ENCODE peak calls at places on chromosomes 12 and 14, in nine cellular contexts. J is colonic mucosa, E is astrocyte, C is pancreas, M is WERI-Rb-1, L is HCT116, P is right lobe of liver, H is mammary epithelial cell, A is tibial artery. K is an unnamed sample.

GRCh38 chr12:91777268-91777997 is 368.2 kb downstream of the BTG1 start:
- DNase-seq in J (no peak), E (peak), C (no peak), M (no peak), L (peak), P (no peak), H (peak), A (no peak), K (no peak)

GRCh38 chr14:70931008-70931407 is 23.7 kb downstream of the PCNX1 start:
- DNase-seq in J (no peak), E (peak), C (no peak), M (no peak), L (no peak), P (no peak), H (peak), A (no peak), K (no peak)

GRCh38 chr12:125387206-125387605 is 322.0 kb downstream of the AACS start:
- DNase-seq in J (no peak), E (no peak), C (no peak), M (no peak), L (no peak), P (peak), H (no peak), A (no peak), K (no peak)

GRCh38 chr12:14129601-14130178 is 148.3 kb upstream of the GRIN2B start:
- DNase-seq in J (no peak), E (no peak), C (no peak), M (no peak), L (no peak), P (no peak), H (no peak), A (no peak), K (no peak)

GRCh38 chr12:106845910-106846309 is 71.4 kb downstream of the RIC8B start:
- DNase-seq in J (no peak), E (no peak), C (no peak), M (no peak), L (no peak), P (no peak), H (peak), A (no peak), K (no peak)

GRCh38 chr12:19970826-19971225 is 397.5 kb upstream of the PDE3A start:
- DNase-seq in J (no peak), E (peak), C (no peak), M (no peak), L (no peak), P (no peak), H (no peak), A (no peak), K (no peak)

GRCh38 chr12:15256760-15257159 is 35.5 kb upstream of the RERG start:
- DNase-seq in J (no peak), E (no peak), C (no peak), M (no peak), L (no peak), P (no peak), H (no peak), A (peak), K (no peak)

GRCh38 chr12:47818007-47818376 is 1.7 kb downstream of the HDAC7 start:
- DNase-seq in J (no peak), E (no peak), C (no peak), M (no peak), L (no peak), P (no peak), H (no peak), A (no peak), K (no peak)

GRCh38 chr12:124183172-124183571 is 111.7 kb upstream of the RFLNA start:
- DNase-seq in J (no peak), E (no peak), C (no peak), M (no peak), L (no peak), P (no peak), H (no peak), A (no peak), K (no peak)

GRCh38 chr14:53044486-53044885 is 93.6 kb upstream of the FERMT2 start:
- DNase-seq in J (no peak), E (peak), C (no peak), M (no peak), L (no peak), P (no peak), H (peak), A (no peak), K (no peak)

GRCh38 chr12:90099288-90099687 is 390.6 kb upstream of the ATP2B1 start:
- DNase-seq in J (no peak), E (peak), C (no peak), M (no peak), L (no peak), P (no peak), H (no peak), A (no peak), K (no peak)

GRCh38 chr12:104801427-104801826 is 156.7 kb downstream of the SLC41A2 start:
- DNase-seq in J (no peak), E (no peak), C (no peak), M (no peak), L (no peak), P (no peak), H (no peak), A (no peak), K (no peak)

GRCh38 chr12:122227341-122227740 is 1.5 kb upstream of the DIABLO start:
- DNase-seq in J (no peak), E (no peak), C (no peak), M (no peak), L (no peak), P (no peak), H (no peak), A (no peak), K (no peak)

GRCh38 chr14:101178184-101179072 is 274.9 kb upstream of the RTL1 start:
- DNase-seq in J (no peak), E (no peak), C (no peak), M (no peak), L (no peak), P (no peak), H (no peak), A (no peak), K (no peak)

GRCh38 chr12:123519151-123520001 is 14.1 kb downstream of the RILPL1 start:
- DNase-seq in J (no peak), E (peak), C (peak), M (no peak), L (no peak), P (peak), H (peak), A (peak), K (peak)

GRCh38 chr14:73594491-73594890 is 2.8 kb downstream of the ACOT4 start:
- DNase-seq in J (no peak), E (no peak), C (no peak), M (no peak), L (no peak), P (no peak), H (no peak), A (no peak), K (no peak)

GRCh38 chr14:59425322-59425945 is 39.7 kb downstream of the GPR135 start:
- DNase-seq in J (no peak), E (no peak), C (no peak), M (no peak), L (no peak), P (no peak), H (no peak), A (no peak), K (no peak)

GRCh38 chr14:76237349-76237990 is 85.7 kb downstream of the GPATCH2L start:
- DNase-seq in J (no peak), E (no peak), C (no peak), M (no peak), L (no peak), P (no peak), H (no peak), A (no peak), K (no peak)

GRCh38 chr14:76232782-76233181 is 81.1 kb downstream of the GPATCH2L start:
- DNase-seq in J (no peak), E (no peak), C (no peak), M (no peak), L (no peak), P (no peak), H (no peak), A (no peak), K (no peak)

GRCh38 chr14:76236172-76237130 is 84.7 kb downstream of the GPATCH2L start:
- DNase-seq in J (no peak), E (peak), C (no peak), M (no peak), L (no peak), P (no peak), H (no peak), A (no peak), K (no peak)

DNA sequence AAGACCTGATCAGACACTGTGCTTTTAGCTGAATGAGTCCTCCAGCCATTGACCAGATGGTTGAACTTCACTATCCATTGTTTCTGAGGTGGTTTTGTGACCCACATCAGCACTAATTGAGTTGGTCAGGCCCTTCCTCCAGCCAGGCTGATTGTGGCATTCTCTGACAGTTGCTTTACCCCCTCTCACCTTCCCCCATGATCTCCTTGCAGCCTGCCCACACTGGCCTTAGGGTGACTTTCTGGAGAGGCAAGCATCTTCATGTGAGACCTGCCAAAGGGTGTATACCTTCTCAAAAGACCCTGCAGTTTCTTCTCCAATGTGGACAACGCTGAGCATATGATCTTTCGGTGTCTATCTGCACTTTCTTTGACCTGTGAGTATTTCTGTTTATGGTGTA is 83.9 kb downstream of the GPATCH2L start:
- DNase-seq in J (no peak), E (no peak), C (no peak), M (no peak), L (no peak), P (no peak), H (no peak), A (no peak), K (no peak)
- H3K27ac ChIP-seq in J (no peak), E (no peak), C (no peak), M (no peak), L (no peak), P (no peak), H (no peak), A (no peak), K (no peak)

GRCh38 chr14:65079201-65079600 is 23.1 kb downstream of the MAX start:
- DNase-seq in J (no peak), E (no peak), C (no peak), M (no peak), L (no peak), P (no peak), H (no peak), A (no peak), K (no peak)
- H3K27ac ChIP-seq in J (no peak), E (no peak), C (no peak), M (no peak), L (no peak), P (no peak), H (no peak), A (no peak), K (peak)

DNA sequence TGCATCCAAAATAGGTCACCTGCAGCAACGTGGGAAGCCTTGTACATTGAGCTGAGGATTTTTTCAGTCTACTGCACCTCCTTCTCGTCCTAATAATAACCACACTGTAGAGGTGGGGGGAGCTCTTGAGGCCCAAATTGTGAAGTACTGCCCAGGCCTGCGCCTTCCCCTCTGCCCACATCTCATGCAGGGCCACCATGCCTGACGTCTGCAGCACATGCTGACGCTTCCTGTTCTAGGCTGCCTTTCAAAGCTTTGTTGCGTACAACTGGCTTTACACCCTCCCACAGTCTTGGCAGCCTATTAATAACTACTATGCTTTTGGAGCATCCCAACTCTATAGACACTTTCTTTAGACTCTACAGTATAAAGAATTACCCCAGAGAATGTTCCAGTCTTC is 26.5 kb upstream of the TTC7B start:
- DNase-seq in J (peak), E (no peak), C (no peak), M (no peak), L (no peak), P (no peak), H (no peak), A (no peak), K (peak)
- H3K27ac ChIP-seq in J (no peak), E (no peak), C (no peak), M (no peak), L (no peak), P (no peak), H (no peak), A (no peak), K (no peak)

DNA sequence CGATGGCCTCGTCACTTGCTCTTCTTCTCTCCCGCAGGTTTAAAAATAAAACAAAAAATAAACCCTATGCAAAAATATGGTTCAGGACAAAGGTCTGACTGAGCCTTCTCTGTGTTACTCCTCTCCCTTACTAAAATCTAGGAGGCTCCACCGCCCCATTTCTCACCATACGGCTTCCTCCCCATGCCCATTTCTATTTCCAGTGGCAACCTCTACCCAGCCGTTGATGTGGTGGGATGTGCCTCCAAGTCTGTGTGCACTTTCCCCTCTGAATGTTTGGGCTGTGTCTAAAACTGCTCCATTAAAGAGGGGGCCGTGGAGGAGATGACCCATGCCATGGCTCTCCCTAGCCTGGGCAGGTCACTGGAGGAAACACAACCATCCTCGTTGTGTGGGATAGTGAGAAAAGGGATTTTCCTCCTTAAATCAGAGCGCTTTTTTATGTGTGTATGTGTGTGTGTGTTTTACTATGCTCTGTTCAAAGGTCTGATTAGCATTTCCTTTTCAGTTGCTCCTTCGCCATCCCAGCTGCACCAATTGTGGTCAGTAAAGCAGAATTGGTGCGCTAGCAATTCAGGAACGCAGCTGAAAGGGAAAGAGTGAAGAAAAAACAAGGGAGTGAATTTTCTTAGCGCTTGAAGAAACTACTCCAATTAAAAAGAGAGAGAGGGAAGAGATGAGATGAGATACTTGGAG is 173.1 kb upstream of the PARP11 start:
- DNase-seq in J (peak), E (no peak), C (no peak), M (no peak), L (no peak), P (no peak), H (no peak), A (no peak), K (no peak)
- H3K27ac ChIP-seq in J (peak), E (no peak), C (no peak), M (no peak), L (no peak), P (no peak), H (no peak), A (no peak), K (no peak)

GRCh38 chr12:108333898-108334699 is 5.0 kb downstream of the CMKLR1 start:
- DNase-seq in J (no peak), E (peak), C (no peak), M (no peak), L (no peak), P (no peak), H (peak), A (no peak), K (no peak)
- H3K27ac ChIP-seq in J (peak), E (no peak), C (no peak), M (no peak), L (no peak), P (peak), H (no peak), A (peak), K (peak)

DNA sequence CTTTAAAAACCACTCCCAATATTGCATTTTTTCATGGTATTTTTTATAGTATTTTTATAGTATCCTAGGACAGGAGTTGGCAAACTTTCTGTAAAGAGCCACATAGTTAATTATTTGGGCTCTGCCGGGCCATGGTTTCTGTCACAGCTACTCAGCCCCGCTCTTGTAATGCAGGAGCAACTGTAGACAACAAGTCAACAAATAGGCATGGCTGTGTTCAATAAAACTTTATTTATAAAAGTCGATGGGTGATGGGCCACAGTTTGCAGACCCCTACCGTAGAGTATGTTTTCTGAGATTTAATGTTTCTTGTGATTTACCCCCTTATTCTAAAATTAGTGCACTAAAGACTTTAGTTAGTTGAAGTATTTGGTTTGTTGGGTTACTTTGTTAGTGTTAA is 25.5 kb downstream of the MDM2 start:
- DNase-seq in J (no peak), E (no peak), C (no peak), M (no peak), L (no peak), P (no peak), H (no peak), A (no peak), K (no peak)
- H3K27ac ChIP-seq in J (no peak), E (peak), C (no peak), M (no peak), L (no peak), P (no peak), H (no peak), A (no peak), K (no peak)

GRCh38 chr12:6929806-6930452 is 2.2 kb downstream of the ATN1 start:
- DNase-seq in J (no peak), E (no peak), C (peak), M (no peak), L (no peak), P (no peak), H (no peak), A (no peak), K (no peak)
- H3K27ac ChIP-seq in J (no peak), E (no peak), C (peak), M (peak), L (peak), P (no peak), H (no peak), A (peak), K (no peak)

DNA sequence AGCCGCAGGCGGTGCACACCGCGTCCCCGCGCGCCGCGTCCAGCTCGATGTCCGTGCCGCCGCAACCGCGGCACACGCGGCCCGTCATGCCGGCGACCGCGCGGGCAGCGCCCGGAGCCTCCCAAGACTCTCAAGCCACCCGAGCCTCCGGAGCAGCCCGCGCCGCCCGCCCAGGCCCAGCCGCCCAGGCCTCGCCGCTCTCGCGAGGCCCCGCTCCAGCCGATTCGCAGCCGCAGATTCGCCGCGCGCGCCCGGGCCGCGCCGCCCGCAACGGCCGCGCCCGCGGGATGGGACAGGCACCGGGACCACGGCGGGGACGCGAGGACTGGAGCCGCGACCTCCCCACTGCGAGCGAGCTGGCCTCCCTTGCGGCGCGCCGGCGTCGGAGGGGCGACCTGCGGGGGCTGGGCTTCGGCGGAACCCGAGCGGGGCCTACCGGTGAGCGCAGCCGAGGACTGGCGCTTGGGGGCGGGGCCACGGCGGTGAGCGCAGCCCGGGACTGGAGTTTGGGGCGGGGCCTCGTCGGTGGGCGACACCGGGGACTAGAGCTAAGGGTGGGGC is at the start of gene BRF1:
- DNase-seq in J (peak), E (peak), C (peak), M (peak), L (peak), P (peak), H (peak), A (peak), K (peak)
- H3K27ac ChIP-seq in J (peak), E (peak), C (peak), M (peak), L (peak), P (peak), H (peak), A (peak), K (peak)